ENCODE peak calls at places on chromosome 21, in seven cellular contexts. One of them, this sample, is unnamed.

GRCh38 chr21:42040411-42041180 is 30.4 kb upstream of the ZBTB21 start:
- DNase-seq in AG09319: peak
- DNase-seq in occipital lobe: no peak
- DNase-seq in NCI-H1105: no peak
- DNase-seq in GM03348: peak
- DNase-seq in AG10803: peak
- DNase-seq in T follicular helper cell: no peak
- DNase-seq in this sample: no peak

GRCh38 chr21:43805275-43805800 is 16.0 kb downstream of the RRP1 start:
- DNase-seq in AG09319: no peak
- DNase-seq in occipital lobe: no peak
- DNase-seq in NCI-H1105: no peak
- DNase-seq in GM03348: no peak
- DNase-seq in AG10803: no peak
- DNase-seq in T follicular helper cell: no peak
- DNase-seq in this sample: no peak

GRCh38 chr21:45590726-45591618 is 48.7 kb upstream of the SLC19A1 start:
- DNase-seq in AG09319: no peak
- DNase-seq in occipital lobe: no peak
- DNase-seq in NCI-H1105: no peak
- DNase-seq in GM03348: no peak
- DNase-seq in AG10803: no peak
- DNase-seq in T follicular helper cell: peak
- DNase-seq in this sample: peak

GRCh38 chr21:29371464-29371863 is 72.7 kb downstream of the BACH1 start:
- DNase-seq in AG09319: no peak
- DNase-seq in occipital lobe: no peak
- DNase-seq in NCI-H1105: no peak
- DNase-seq in GM03348: no peak
- DNase-seq in AG10803: no peak
- DNase-seq in T follicular helper cell: no peak
- DNase-seq in this sample: no peak

GRCh38 chr21:46295996-46296752 is 10.0 kb downstream of the YBEY start:
- DNase-seq in AG09319: peak
- DNase-seq in occipital lobe: peak
- DNase-seq in NCI-H1105: no peak
- DNase-seq in GM03348: peak
- DNase-seq in AG10803: peak
- DNase-seq in T follicular helper cell: peak
- DNase-seq in this sample: peak

GRCh38 chr21:38188037-38188436 is 68.8 kb upstream of the KCNJ15 start:
- DNase-seq in AG09319: no peak
- DNase-seq in occipital lobe: no peak
- DNase-seq in NCI-H1105: no peak
- DNase-seq in GM03348: no peak
- DNase-seq in AG10803: peak
- DNase-seq in T follicular helper cell: no peak
- DNase-seq in this sample: no peak

GRCh38 chr21:45353200-45353599 is 51.8 kb upstream of the COL18A1 start:
- DNase-seq in AG09319: no peak
- DNase-seq in occipital lobe: no peak
- DNase-seq in NCI-H1105: no peak
- DNase-seq in GM03348: no peak
- DNase-seq in AG10803: peak
- DNase-seq in T follicular helper cell: no peak
- DNase-seq in this sample: no peak

GRCh38 chr21:37886120-37886519 is 30.1 kb downstream of the KCNJ6 start:
- DNase-seq in AG09319: no peak
- DNase-seq in occipital lobe: no peak
- DNase-seq in NCI-H1105: peak
- DNase-seq in GM03348: no peak
- DNase-seq in AG10803: no peak
- DNase-seq in T follicular helper cell: no peak
- DNase-seq in this sample: no peak

GRCh38 chr21:36092676-36093075 is 22.9 kb downstream of the CBR1 start:
- DNase-seq in AG09319: no peak
- DNase-seq in occipital lobe: no peak
- DNase-seq in NCI-H1105: no peak
- DNase-seq in GM03348: no peak
- DNase-seq in AG10803: no peak
- DNase-seq in T follicular helper cell: no peak
- DNase-seq in this sample: no peak

GRCh38 chr21:46127239-46128105 is 27.9 kb downstream of the FTCD start:
- DNase-seq in AG09319: no peak
- DNase-seq in occipital lobe: no peak
- DNase-seq in NCI-H1105: no peak
- DNase-seq in GM03348: no peak
- DNase-seq in AG10803: no peak
- DNase-seq in T follicular helper cell: no peak
- DNase-seq in this sample: no peak

GRCh38 chr21:44872568-44873355 is 728 bp downstream of the PTTG1IP start:
- DNase-seq in AG09319: no peak
- DNase-seq in occipital lobe: no peak
- DNase-seq in NCI-H1105: no peak
- DNase-seq in GM03348: peak
- DNase-seq in AG10803: no peak
- DNase-seq in T follicular helper cell: no peak
- DNase-seq in this sample: no peak

GRCh38 chr21:29490016-29490415 is 191.3 kb downstream of the BACH1 start:
- DNase-seq in AG09319: no peak
- DNase-seq in occipital lobe: no peak
- DNase-seq in NCI-H1105: no peak
- DNase-seq in GM03348: no peak
- DNase-seq in AG10803: peak
- DNase-seq in T follicular helper cell: no peak
- DNase-seq in this sample: no peak

GRCh38 chr21:44714905-44715304 is 3.5 kb upstream of the TSPEAR start:
- DNase-seq in AG09319: no peak
- DNase-seq in occipital lobe: no peak
- DNase-seq in NCI-H1105: no peak
- DNase-seq in GM03348: no peak
- DNase-seq in AG10803: no peak
- DNase-seq in T follicular helper cell: no peak
- DNase-seq in this sample: no peak

GRCh38 chr21:36706951-36707762 is 8.2 kb downstream of the SIM2 start:
- DNase-seq in AG09319: no peak
- DNase-seq in occipital lobe: no peak
- DNase-seq in NCI-H1105: no peak
- DNase-seq in GM03348: no peak
- DNase-seq in AG10803: no peak
- DNase-seq in T follicular helper cell: no peak
- DNase-seq in this sample: no peak

GRCh38 chr21:38223893-38224540 is 32.8 kb upstream of the KCNJ15 start:
- DNase-seq in AG09319: no peak
- DNase-seq in occipital lobe: no peak
- DNase-seq in NCI-H1105: no peak
- DNase-seq in GM03348: no peak
- DNase-seq in AG10803: no peak
- DNase-seq in T follicular helper cell: no peak
- DNase-seq in this sample: no peak

GRCh38 chr21:34865922-34866271 is 183.2 kb downstream of the RUNX1 start:
- DNase-seq in AG09319: no peak
- DNase-seq in occipital lobe: no peak
- DNase-seq in NCI-H1105: no peak
- DNase-seq in GM03348: no peak
- DNase-seq in AG10803: no peak
- DNase-seq in T follicular helper cell: no peak
- DNase-seq in this sample: no peak

GRCh38 chr21:16541366-16541765 is 811.6 kb downstream of the USP25 start:
- DNase-seq in AG09319: no peak
- DNase-seq in occipital lobe: no peak
- DNase-seq in NCI-H1105: no peak
- DNase-seq in GM03348: no peak
- DNase-seq in AG10803: no peak
- DNase-seq in T follicular helper cell: no peak
- DNase-seq in this sample: no peak

GRCh38 chr21:40936151-40936550 is 89.2 kb upstream of the DSCAM start:
- DNase-seq in AG09319: no peak
- DNase-seq in occipital lobe: no peak
- DNase-seq in NCI-H1105: no peak
- DNase-seq in GM03348: no peak
- DNase-seq in AG10803: no peak
- DNase-seq in T follicular helper cell: no peak
- DNase-seq in this sample: no peak

GRCh38 chr21:31553926-31554325 is 105.6 kb upstream of the SOD1 start:
- DNase-seq in AG09319: no peak
- DNase-seq in occipital lobe: no peak
- DNase-seq in NCI-H1105: no peak
- DNase-seq in GM03348: no peak
- DNase-seq in AG10803: no peak
- DNase-seq in T follicular helper cell: no peak
- DNase-seq in this sample: no peak

GRCh38 chr21:21436012-21436545 is 437.9 kb downstream of the NCAM2 start:
- DNase-seq in AG09319: no peak
- DNase-seq in occipital lobe: no peak
- DNase-seq in NCI-H1105: no peak
- DNase-seq in GM03348: peak
- DNase-seq in AG10803: peak
- DNase-seq in T follicular helper cell: no peak
- DNase-seq in this sample: no peak

GRCh38 chr21:41506526-41507520 is 1.1 kb downstream of the TMPRSS2 start:
- DNase-seq in AG09319: no peak
- DNase-seq in occipital lobe: no peak
- DNase-seq in NCI-H1105: no peak
- DNase-seq in GM03348: no peak
- DNase-seq in AG10803: no peak
- DNase-seq in T follicular helper cell: no peak
- DNase-seq in this sample: no peak

GRCh38 chr21:25837545-25838263 is 102.9 kb downstream of the GABPA start:
- DNase-seq in AG09319: no peak
- DNase-seq in occipital lobe: no peak
- DNase-seq in NCI-H1105: no peak
- DNase-seq in GM03348: no peak
- DNase-seq in AG10803: peak
- DNase-seq in T follicular helper cell: no peak
- DNase-seq in this sample: no peak

GRCh38 chr21:33973268-33973667 is 57.7 kb upstream of the ATP5PO start:
- DNase-seq in AG09319: no peak
- DNase-seq in occipital lobe: no peak
- DNase-seq in NCI-H1105: no peak
- DNase-seq in GM03348: no peak
- DNase-seq in AG10803: no peak
- DNase-seq in T follicular helper cell: no peak
- DNase-seq in this sample: no peak

GRCh38 chr21:31136891-31137290 is 98.6 kb upstream of the KRTAP19-8 start:
- DNase-seq in AG09319: no peak
- DNase-seq in occipital lobe: peak
- DNase-seq in NCI-H1105: peak
- DNase-seq in GM03348: no peak
- DNase-seq in AG10803: peak
- DNase-seq in T follicular helper cell: no peak
- DNase-seq in this sample: no peak

GRCh38 chr21:45979141-45979631 is 2.4 kb upstream of the COL6A1 start:
- DNase-seq in AG09319: no peak
- DNase-seq in occipital lobe: no peak
- DNase-seq in NCI-H1105: no peak
- DNase-seq in GM03348: peak
- DNase-seq in AG10803: no peak
- DNase-seq in T follicular helper cell: no peak
- DNase-seq in this sample: no peak

GRCh38 chr21:45362077-45362747 is 42.8 kb upstream of the COL18A1 start:
- DNase-seq in AG09319: no peak
- DNase-seq in occipital lobe: no peak
- DNase-seq in NCI-H1105: no peak
- DNase-seq in GM03348: no peak
- DNase-seq in AG10803: no peak
- DNase-seq in T follicular helper cell: no peak
- DNase-seq in this sample: no peak

GRCh38 chr21:26948194-26948593 is 18.7 kb downstream of the ADAMTS5 start:
- DNase-seq in AG09319: no peak
- DNase-seq in occipital lobe: no peak
- DNase-seq in NCI-H1105: no peak
- DNase-seq in GM03348: no peak
- DNase-seq in AG10803: no peak
- DNase-seq in T follicular helper cell: no peak
- DNase-seq in this sample: no peak

GRCh38 chr21:46585191-46585953 is 19.5 kb downstream of the S100B start:
- DNase-seq in AG09319: no peak
- DNase-seq in occipital lobe: no peak
- DNase-seq in NCI-H1105: peak
- DNase-seq in GM03348: no peak
- DNase-seq in AG10803: no peak
- DNase-seq in T follicular helper cell: no peak
- DNase-seq in this sample: no peak

GRCh38 chr21:43921979-43922945 is 57.2 kb downstream of the AGPAT3 start:
- DNase-seq in AG09319: no peak
- DNase-seq in occipital lobe: no peak
- DNase-seq in NCI-H1105: no peak
- DNase-seq in GM03348: no peak
- DNase-seq in AG10803: no peak
- DNase-seq in T follicular helper cell: peak
- DNase-seq in this sample: peak

GRCh38 chr21:31908106-31909031 is 35.5 kb downstream of the HUNK start:
- DNase-seq in AG09319: peak
- DNase-seq in occipital lobe: no peak
- DNase-seq in NCI-H1105: no peak
- DNase-seq in GM03348: peak
- DNase-seq in AG10803: peak
- DNase-seq in T follicular helper cell: no peak
- DNase-seq in this sample: no peak

GRCh38 chr21:14858309-14858708 is 206.5 kb downstream of the NRIP1 start:
- DNase-seq in AG09319: no peak
- DNase-seq in occipital lobe: no peak
- DNase-seq in NCI-H1105: no peak
- DNase-seq in GM03348: no peak
- DNase-seq in AG10803: no peak
- DNase-seq in T follicular helper cell: no peak
- DNase-seq in this sample: no peak

GRCh38 chr21:41767606-41768370 is 936 bp upstream of the RIPK4 start:
- DNase-seq in AG09319: no peak
- DNase-seq in occipital lobe: no peak
- DNase-seq in NCI-H1105: no peak
- DNase-seq in GM03348: peak
- DNase-seq in AG10803: no peak
- DNase-seq in T follicular helper cell: no peak
- DNase-seq in this sample: no peak

This sample was measured in activated effector memory CD4-positive, alpha-beta T cell treated with Interleukin-2 at 50 U/mL for 16 hours.